ENCODE peak calls at places on chromosomes 3 and 15, in six cellular contexts. D is A549, H is GM12878, S is endothelial cell of umbilical vein, M is HepG2, K is K562. N is an unnamed sample.

GRCh38 chr3:47984089-47984759 is 32.0 kb downstream of the MAP4 start:
- DNase-seq in S (peak), D (peak), K (no peak), H (no peak), M (no peak), N (no peak)

GRCh38 chr3:178709047-178709446 is 172.8 kb downstream of the KCNMB2 start:
- DNase-seq in K (no peak), M (no peak), H (no peak), S (no peak), D (no peak), N (no peak)

GRCh38 chr3:4583441-4583840 is 90.3 kb downstream of the ITPR1 start:
- DNase-seq in S (no peak), D (no peak), K (no peak), H (no peak), M (no peak), N (no peak)

GRCh38 chr3:56844536-56844935 is 42.8 kb upstream of the ARHGEF3 start:
- DNase-seq in M (no peak), S (no peak), D (no peak), K (no peak), H (no peak), N (no peak)

GRCh38 chr15:101359365-101359947 is 64.4 kb upstream of the SNRPA1 start:
- DNase-seq in K (no peak), D (no peak), M (no peak), S (no peak), H (no peak), N (no peak)

GRCh38 chr3:192929146-192929545 is 11.5 kb upstream of the MB21D2 start:
- DNase-seq in H (no peak), M (no peak), D (peak), S (no peak), K (no peak), N (no peak)

GRCh38 chr3:115111632-115112031 is 35.5 kb downstream of the ZBTB20 start:
- DNase-seq in D (no peak), M (no peak), K (no peak), S (no peak), H (no peak), N (no peak)

GRCh38 chr3:143120716-143121239 is 1.2 kb downstream of the CHST2 start:
- DNase-seq in K (peak), S (peak), D (peak), M (no peak), H (no peak), N (peak)

GRCh38 chr3:138594150-138594934 is at the start of gene CEP70:
- DNase-seq in D (peak), S (peak), H (peak), M (peak), K (peak), N (peak)

GRCh38 chr3:4752201-4753072 is 226.8 kb upstream of the BHLHE40 start:
- DNase-seq in M (peak), K (no peak), S (no peak), D (peak), H (no peak), N (peak)

GRCh38 chr3:32960404-32961160 is 9.1 kb downstream of the CCR4 start:
- DNase-seq in H (no peak), S (no peak), K (no peak), D (no peak), M (no peak), N (no peak)

GRCh38 chr3:32956750-32957570 is 5.5 kb downstream of the CCR4 start:
- DNase-seq in S (no peak), K (no peak), D (no peak), H (no peak), M (no peak), N (no peak)

GRCh38 chr3:32959370-32959769 is 7.9 kb downstream of the CCR4 start:
- DNase-seq in D (no peak), M (no peak), S (no peak), H (no peak), K (no peak), N (no peak)

GRCh38 chr3:32961189-32961715 is 9.8 kb downstream of the CCR4 start:
- DNase-seq in M (no peak), S (no peak), D (no peak), K (no peak), H (no peak), N (no peak)

DNA sequence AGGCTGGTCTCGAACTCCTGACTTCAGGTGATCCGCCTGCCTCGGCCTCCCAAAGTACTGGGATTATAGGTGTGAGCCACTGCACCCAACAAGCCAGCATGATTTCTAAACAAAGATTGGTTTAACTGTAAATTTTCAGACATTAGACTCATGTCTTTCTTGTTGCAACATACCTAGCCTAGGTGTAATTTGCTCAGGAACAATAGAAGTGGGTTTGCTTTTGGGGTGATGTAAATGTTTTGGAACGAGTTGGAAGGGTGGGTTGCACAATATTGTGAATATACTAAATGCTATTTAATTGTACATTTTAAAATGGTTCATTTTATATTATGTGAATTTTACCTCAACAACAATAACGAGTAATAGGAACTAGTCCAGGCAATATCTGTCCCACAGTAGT is 7.1 kb downstream of the CCR4 start:
- DNase-seq in D (no peak), H (no peak), K (no peak), S (no peak), M (peak), N (no peak)
- TF ChIP-seq MYC in D (no peak), H (no peak), K (no peak), S (no peak), M (no peak), N (no peak)

DNA sequence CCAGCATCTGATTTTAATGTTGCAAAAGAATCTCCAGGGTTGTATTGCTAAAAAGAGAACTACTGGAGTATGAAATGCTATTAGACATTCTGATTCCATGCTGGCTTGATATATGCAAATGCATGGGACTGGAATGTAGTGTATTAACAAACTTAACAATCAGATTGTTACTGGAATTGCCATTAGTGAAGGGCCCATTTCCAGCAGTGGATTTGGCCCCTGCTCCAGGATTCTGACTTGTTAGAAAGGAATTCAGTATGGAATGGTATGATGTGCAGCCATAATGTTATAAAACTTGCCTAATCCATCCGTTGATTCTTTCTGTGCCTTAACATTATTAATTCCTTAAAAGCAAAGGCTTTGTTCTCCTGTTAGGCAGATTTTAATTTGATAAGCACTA is 7.9 kb downstream of the ARRDC4 start:
- DNase-seq in D (no peak), H (no peak), S (no peak), M (no peak), K (no peak), N (no peak)
- TF ChIP-seq MYC in D (no peak), H (no peak), S (no peak), M (no peak), K (no peak), N (no peak)

GRCh38 chr15:71739355-71739754 is 71.0 kb upstream of the NR2E3 start:
- DNase-seq in S (no peak), K (no peak), H (no peak), M (peak), D (no peak), N (no peak)

GRCh38 chr15:71735013-71735757 is 75.2 kb upstream of the NR2E3 start:
- DNase-seq in S (no peak), M (no peak), H (no peak), K (no peak), D (no peak), N (no peak)

GRCh38 chr15:71733122-71733521 is 77.2 kb upstream of the NR2E3 start:
- DNase-seq in D (no peak), S (no peak), M (no peak), K (no peak), H (no peak), N (no peak)

GRCh38 chr15:71737761-71738160 is 72.6 kb upstream of the NR2E3 start:
- DNase-seq in D (no peak), S (no peak), K (no peak), H (no peak), M (no peak), N (no peak)

GRCh38 chr15:71736286-71736947 is 73.9 kb upstream of the NR2E3 start:
- DNase-seq in H (no peak), M (no peak), S (no peak), K (no peak), D (no peak), N (no peak)
- TF ChIP-seq MYC in H (no peak), M (no peak), S (no peak), K (no peak), D (no peak), N (no peak)

GRCh38 chr3:107240183-107241091 is 136.8 kb upstream of the CCDC54 start:
- DNase-seq in K (peak), S (peak), D (peak), M (peak), H (peak), N (peak)
- TF ChIP-seq MYC in K (no peak), S (peak), D (no peak), M (no peak), H (no peak), N (peak)

DNA sequence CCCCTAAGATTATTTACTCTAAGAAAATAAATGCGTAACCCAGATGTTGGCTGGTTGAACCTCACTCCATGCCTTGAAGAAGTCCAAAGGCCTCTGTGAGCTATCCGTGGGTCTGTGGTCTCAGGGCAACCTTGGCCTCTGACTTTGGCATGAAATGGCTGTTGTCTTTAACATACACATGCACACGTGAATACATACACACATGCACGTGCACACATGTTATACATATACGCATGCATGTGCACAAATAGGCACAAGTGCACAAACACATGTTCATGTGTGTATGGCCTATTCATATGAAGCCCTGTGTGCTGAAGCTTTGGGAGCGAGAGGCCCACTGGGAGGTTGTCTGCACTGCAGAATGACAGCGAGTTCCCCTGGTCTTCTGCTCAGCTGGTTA is 50.8 kb downstream of the KLF15 start:
- DNase-seq in D (no peak), M (no peak), S (no peak), K (no peak), H (no peak), N (no peak)
- TF ChIP-seq MYC in D (no peak), M (no peak), S (no peak), K (no peak), H (no peak), N (no peak)

GRCh38 chr3:25465266-25465860 is 37.3 kb downstream of the RARB start:
- DNase-seq in K (no peak), S (no peak), H (no peak), M (no peak), D (no peak), N (no peak)
- TF ChIP-seq MYC in K (no peak), S (no peak), H (no peak), M (no peak), D (no peak), N (no peak)